ENCODE peak calls at places on chromosomes 13 and 19, in four cellular contexts. T, B, L and V are unnamed samples.

GRCh38 chr13:21458457-21458815 is 667 bp downstream of the ZDHHC20 start:
- DNase-seq in T (peak), B (no peak), L (peak), V (no peak)

GRCh38 chr13:42836930-42837329 is 55.5 kb downstream of the FAM216B start:
- DNase-seq in T (peak), B (peak), L (peak), V (no peak)

GRCh38 chr13:110716235-110716505 is 2.7 kb downstream of the ING1 start:
- DNase-seq in T (no peak), B (peak), L (no peak), V (peak)

GRCh38 chr13:95644611-95645052 is at the start of gene DZIP1:
- DNase-seq in T (peak), B (peak), L (peak), V (peak)

GRCh38 chr19:19040417-19040816 is 7.0 kb downstream of the ARMC6 start:
- DNase-seq in T (no peak), B (peak), L (no peak), V (peak)

GRCh38 chr19:19571387-19571786 is 33.3 kb downstream of the CILP2 start:
- DNase-seq in T (no peak), B (no peak), L (no peak), V (no peak)

GRCh38 chr19:18659281-18660050 is 22.6 kb downstream of the KLHL26 start:
- DNase-seq in T (no peak), B (peak), L (no peak), V (no peak)

GRCh38 chr19:18612772-18613588 is at the start of gene TMEM59L:
- DNase-seq in T (no peak), B (no peak), L (no peak), V (no peak)

GRCh38 chr19:54047626-54048025 is 16.1 kb downstream of the VSTM1 start:
- DNase-seq in T (no peak), B (no peak), L (no peak), V (no peak)

GRCh38 chr19:2043269-2043641 is 7.8 kb downstream of the MKNK2 start:
- DNase-seq in T (no peak), B (no peak), L (no peak), V (no peak)

GRCh38 chr19:47714339-47714738 is 1.1 kb downstream of the EHD2 start:
- DNase-seq in T (no peak), B (no peak), L (no peak), V (no peak)

GRCh38 chr13:28299941-28300340 is 161.6 kb downstream of the PAN3 start:
- DNase-seq in T (no peak), B (no peak), L (no peak), V (no peak)

GRCh38 chr13:111120422-111120821 is 5.3 kb downstream of the ARHGEF7 start:
- DNase-seq in T (no peak), B (no peak), L (no peak), V (no peak)

GRCh38 chr13:75072368-75072767 is 409.6 kb downstream of the TBC1D4 start:
- DNase-seq in T (no peak), B (no peak), L (no peak), V (no peak)

GRCh38 chr13:48891586-48891985 is 84.1 kb upstream of the FNDC3A start:
- DNase-seq in T (peak), B (peak), L (no peak), V (peak)